ENCODE peak calls at places on chromosomes 5 and 9, in five cellular contexts. D, Y, L, J and H are unnamed samples.

GRCh38 chr9:15142903-15143534 is 164.0 kb downstream of the TTC39B start:
- DNase-seq in D (peak), Y (no peak), L (peak), J (no peak), H (peak)

GRCh38 chr5:19733612-19734495 is 254.1 kb downstream of the CDH18 start:
- DNase-seq in D (no peak), Y (no peak), L (no peak), J (no peak), H (no peak)

GRCh38 chr5:167783145-167783817 is 508.2 kb upstream of the WWC1 start:
- DNase-seq in D (no peak), Y (no peak), L (no peak), J (no peak), H (no peak)

GRCh38 chr5:72166070-72166979 is 59.0 kb downstream of the MAP1B start:
- DNase-seq in D (no peak), Y (no peak), L (peak), J (no peak), H (no peak)

GRCh38 chr5:169176686-169177430 is 124.1 kb downstream of the SLIT3 start:
- DNase-seq in D (no peak), Y (no peak), L (no peak), J (no peak), H (no peak)

GRCh38 chr9:116464987-116465571 is 222.0 kb upstream of the TRIM32 start:
- DNase-seq in D (no peak), Y (no peak), L (no peak), J (no peak), H (no peak)

GRCh38 chr9:98774746-98775145 is 21.6 kb downstream of the ANKS6 start:
- DNase-seq in D (no peak), Y (no peak), L (no peak), J (peak), H (no peak)

GRCh38 chr5:41787257-41787656 is 83.0 kb downstream of the OXCT1 start:
- DNase-seq in D (no peak), Y (no peak), L (no peak), J (no peak), H (no peak)

GRCh38 chr9:99162759-99163364 is 57.9 kb downstream of the TGFBR1 start:
- DNase-seq in D (peak), Y (no peak), L (peak), J (no peak), H (peak)

GRCh38 chr5:127562252-127562651 is 44.8 kb downstream of the PRRC1 start:
- DNase-seq in D (no peak), Y (no peak), L (no peak), J (no peak), H (no peak)

GRCh38 chr5:72692273-72692672 is 124.2 kb upstream of the TNPO1 start:
- DNase-seq in D (no peak), Y (no peak), L (no peak), J (no peak), H (no peak)

GRCh38 chr5:159902444-159903121 is 13.7 kb upstream of the ADRA1B start:
- DNase-seq in D (no peak), Y (no peak), L (no peak), J (no peak), H (no peak)

GRCh38 chr9:83714316-83714715 is 6.6 kb upstream of the UBQLN1 start:
- DNase-seq in D (no peak), Y (no peak), L (no peak), J (no peak), H (no peak)